ENCODE peak calls at places on chromosome 1, in six cellular contexts. M is heart left ventricle; I is sigmoid colon; O is cardiac muscle cell; N is CD8-positive, alpha-beta T cell; A is IMR-90. J is an unnamed sample.

GRCh38 chr1:180598333-180598979 is 33.4 kb upstream of the XPR1 start:
- DNase-seq in M (no peak), I (no peak), O (no peak), N (no peak), A (no peak), J (no peak)

GRCh38 chr1:110605901-110606783 is at the start of gene KCNA2:
- DNase-seq in M (peak; percentile 50), I (peak; percentile 74), O (peak; percentile 46), N (no peak), A (no peak), J (no peak)

GRCh38 chr1:74690909-74691308 is 17.3 kb upstream of the ERICH3 start:
- DNase-seq in M (no peak), I (no peak), O (no peak), N (no peak), A (no peak), J (no peak)

GRCh38 chr1:233113009-233113712 is 162.8 kb downstream of the NTPCR start:
- DNase-seq in M (peak; percentile 66), I (peak; percentile 91), O (peak; percentile 100), N (no peak), A (peak; percentile 100), J (peak; percentile 100)

GRCh38 chr1:153599847-153600246 is 13.1 kb downstream of the S100A16 start:
- DNase-seq in M (no peak), I (no peak), O (no peak), N (no peak), A (no peak), J (no peak)

GRCh38 chr1:95012389-95012788 is 60.4 kb downstream of the ALG14 start:
- DNase-seq in M (no peak), I (no peak), O (peak; percentile 90), N (no peak), A (peak; percentile 99), J (no peak)

GRCh38 chr1:86394416-86394815 is 1.7 kb downstream of the ODF2L start:
- DNase-seq in M (no peak), I (no peak), O (peak; percentile 53), N (no peak), A (peak; percentile 49), J (no peak)

GRCh38 chr1:41226816-41227215 is 15.3 kb downstream of the SCMH1 start:
- DNase-seq in M (no peak), I (no peak), O (no peak), N (no peak), A (no peak), J (no peak)

GRCh38 chr1:234674218-234674815 is 64.3 kb upstream of the IRF2BP2 start:
- DNase-seq in M (no peak), I (no peak), O (no peak), N (no peak), A (no peak), J (no peak)

GRCh38 chr1:153238536-153238935 is 21.0 kb upstream of the LORICRIN start:
- DNase-seq in M (no peak), I (no peak), O (no peak), N (no peak), A (no peak), J (no peak)

GRCh38 chr1:171801395-171801990 is 20.0 kb downstream of the METTL13 start:
- DNase-seq in M (no peak), I (no peak), O (peak; percentile 63), N (no peak), A (peak; percentile 51), J (peak; percentile 23)

GRCh38 chr1:172003766-172004530 is 162.7 kb downstream of the DNM3 start:
- DNase-seq in M (no peak), I (no peak), O (peak; percentile 40), N (no peak), A (peak; percentile 17), J (no peak)

GRCh38 chr1:87362834-87363426 is 34.2 kb downstream of the LMO4 start:
- DNase-seq in M (no peak), I (no peak), O (peak; percentile 3), N (no peak), A (peak; percentile 14), J (peak; percentile 16)

GRCh38 chr1:197471248-197472035 is 203.4 kb downstream of the CRB1 start:
- DNase-seq in M (no peak), I (no peak), O (peak; percentile 69), N (no peak), A (no peak), J (no peak)

GRCh38 chr1:18037651-18038050 is 69.9 kb upstream of the IGSF21 start:
- DNase-seq in M (no peak), I (no peak), O (no peak), N (no peak), A (no peak), J (no peak)

GRCh38 chr1:10634075-10634427 is 159.3 kb downstream of the PEX14 start:
- DNase-seq in M (no peak), I (no peak), O (no peak), N (no peak), A (no peak), J (no peak)

GRCh38 chr1:66282885-66283284 is 251.1 kb upstream of the SGIP1 start:
- DNase-seq in M (no peak), I (no peak), O (no peak), N (no peak), A (peak; percentile 35), J (no peak)

GRCh38 chr1:30738040-30738441 is 14.7 kb upstream of the MATN1 start:
- DNase-seq in M (no peak), I (no peak), O (no peak), N (no peak), A (no peak), J (no peak)
- TF ChIP-seq CTCF in M (no peak), I (no peak), O (no peak), N (no peak), A (no peak), J (no peak)

GRCh38 chr1:115753830-115754229 is 14.7 kb downstream of the CASQ2 start:
- DNase-seq in M (peak; percentile 71), I (no peak), O (no peak), N (no peak), A (no peak), J (no peak)

GRCh38 chr1:115757866-115758265 is 10.6 kb downstream of the CASQ2 start:
- DNase-seq in M (no peak), I (no peak), O (no peak), N (no peak), A (no peak), J (no peak)

GRCh38 chr1:115757286-115757810 is 11.2 kb downstream of the CASQ2 start:
- DNase-seq in M (peak; percentile 38), I (no peak), O (peak; percentile 47), N (no peak), A (no peak), J (no peak)

GRCh38 chr1:115753371-115753770 is 15.1 kb downstream of the CASQ2 start:
- DNase-seq in M (no peak), I (no peak), O (no peak), N (no peak), A (no peak), J (no peak)

GRCh38 chr1:115755436-115756370 is 12.8 kb downstream of the CASQ2 start:
- DNase-seq in M (no peak), I (no peak), O (no peak), N (no peak), A (no peak), J (no peak)
- H3K27ac ChIP-seq in M (peak overlapping the region; percentile 80), I (peak overlapping the region; percentile 53), O (no peak overlapping the region), N (no peak overlapping the region), A (no peak overlapping the region), J (no peak overlapping the region)

DNA sequence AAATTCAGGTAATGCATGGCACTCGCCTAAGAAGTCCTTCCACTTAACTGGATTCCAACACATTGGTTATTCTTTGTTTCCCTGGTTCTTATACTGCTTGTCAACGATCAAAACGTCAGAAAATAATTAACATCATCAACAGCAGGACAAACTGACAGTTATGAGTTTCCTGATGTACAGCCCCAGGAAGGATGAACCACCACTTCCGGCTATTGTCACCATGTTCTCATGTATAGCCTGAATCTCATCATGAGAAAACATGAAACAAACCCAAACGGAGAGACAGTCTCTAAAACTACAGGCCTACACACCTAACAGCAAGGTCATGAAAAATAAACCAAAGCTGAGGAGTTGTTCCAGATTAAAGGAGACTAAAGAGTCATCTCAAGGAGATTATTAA is 60.5 kb upstream of the FBXO28 start:
- DNase-seq in M (no peak), I (no peak), O (no peak), N (no peak), A (no peak), J (no peak)
- TF ChIP-seq CTCF in M (no peak), I (no peak), O (no peak), N (no peak), A (no peak), J (no peak)

DNA sequence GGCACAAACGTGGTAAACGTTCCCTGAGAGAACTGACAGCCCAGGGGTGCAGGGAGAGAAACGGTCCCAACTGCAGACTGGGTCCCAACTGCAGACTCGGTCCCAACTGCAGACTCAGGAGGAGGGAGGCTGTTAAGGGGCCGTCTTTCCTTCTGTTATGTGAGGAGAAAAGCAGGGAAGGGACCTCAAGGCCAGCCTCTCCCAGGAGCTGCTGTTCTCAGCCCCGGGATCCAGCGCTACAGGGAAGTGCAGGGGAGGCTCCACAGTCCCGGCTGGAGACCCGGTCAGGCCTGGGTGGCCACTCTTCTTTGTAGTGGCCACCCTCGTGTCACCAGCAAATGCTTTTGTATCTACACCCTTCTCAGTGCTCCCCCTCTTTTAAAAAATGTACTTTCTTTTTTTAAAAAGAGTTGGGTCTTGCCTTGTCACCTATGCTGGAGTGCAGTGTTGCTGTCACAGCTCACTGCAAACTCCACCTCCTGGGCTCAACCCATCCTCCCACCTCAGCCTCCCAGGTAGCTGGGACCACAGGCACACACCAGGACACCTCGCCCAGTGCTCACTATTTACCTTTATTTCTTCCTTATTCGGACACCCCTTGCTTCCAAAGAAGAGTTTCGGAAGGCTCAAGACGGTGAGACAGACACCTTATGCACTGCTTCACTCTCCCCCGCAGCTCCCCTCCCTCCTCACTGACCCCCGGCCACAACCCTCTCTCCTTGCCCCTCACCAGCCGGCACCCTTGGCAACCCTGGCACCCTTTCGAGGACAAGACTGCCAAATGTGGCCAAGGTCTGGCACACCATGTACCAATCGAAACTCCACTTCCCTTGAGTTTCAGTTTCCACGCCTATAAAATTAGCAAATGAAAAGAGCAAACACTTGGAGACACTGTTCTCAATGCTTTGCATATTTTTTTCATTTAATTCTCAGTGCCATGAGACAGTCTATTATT is 21.8 kb downstream of the CAPN2 start:
- DNase-seq in M (no peak), I (no peak), O (no peak), N (no peak), A (no peak), J (no peak)
- H3K27ac ChIP-seq in M (peak overlapping the region; percentile 72), I (peak overlapping the region; percentile 25), O (no peak overlapping the region), N (no peak overlapping the region), A (peak overlapping the region; percentile 38), J (no peak overlapping the region)

DNA sequence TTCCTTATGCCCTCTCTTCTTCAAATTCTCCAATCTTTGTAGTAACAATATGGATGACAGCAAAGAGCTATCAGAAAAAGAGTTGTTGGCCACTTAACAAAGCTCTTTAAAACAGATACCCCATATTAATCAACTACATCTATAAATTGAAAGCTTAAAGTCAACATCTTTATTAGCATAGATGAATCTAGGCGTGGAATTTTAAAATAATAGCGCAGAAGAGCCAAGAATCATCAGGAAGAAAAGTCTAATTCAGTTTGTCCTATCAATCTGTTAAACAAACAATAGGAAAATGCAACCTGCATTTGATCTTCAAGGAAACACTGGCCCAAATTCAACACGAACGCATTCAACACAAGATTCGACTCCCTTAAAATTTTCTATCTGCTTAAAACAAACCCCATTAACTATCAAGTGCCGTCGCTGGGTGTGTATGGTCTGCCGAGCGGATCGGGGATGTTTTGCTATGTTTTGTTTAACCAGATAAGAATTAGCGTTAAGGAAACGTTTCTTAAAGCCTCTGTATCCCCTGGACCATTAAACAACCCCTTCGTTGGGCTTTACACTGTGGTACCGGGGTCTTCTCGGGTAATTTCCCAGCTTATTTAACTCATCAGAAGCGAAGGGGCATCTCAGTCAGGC is 1.0 kb downstream of the LYST start:
- DNase-seq in M (no peak), I (no peak), O (peak; percentile 18), N (no peak), A (no peak), J (no peak)
- TF ChIP-seq CTCF in M (no peak), I (peak; percentile 26), O (no peak), N (peak; percentile 39), A (no peak), J (no peak)